ENCODE peak calls at places on chromosome 5, in seven cellular contexts. W, P, C, X, D, A and L are unnamed samples.

GRCh38 chr5:176157656-176158055 is 80.6 kb upstream of the SIMC1 start:
- DNase-seq in W (peak), P (no peak), C (peak), X (no peak), D (no peak), A (no peak), L (no peak)

GRCh38 chr5:56211298-56211865 is 21.7 kb downstream of the ANKRD55 start:
- DNase-seq in W (peak), P (no peak), C (peak), X (no peak), D (no peak), A (no peak), L (no peak)

GRCh38 chr5:43661102-43661501 is 58.1 kb downstream of the NNT start:
- DNase-seq in W (peak), P (peak), C (peak), X (peak), D (peak), A (no peak), L (no peak)

GRCh38 chr5:172837640-172838039 is 3.6 kb downstream of the ERGIC1 start:
- DNase-seq in W (peak), P (peak), C (no peak), X (peak), D (no peak), A (no peak), L (no peak)

GRCh38 chr5:168286386-168286785 is 5.1 kb upstream of the WWC1 start:
- DNase-seq in W (no peak), P (no peak), C (no peak), X (no peak), D (no peak), A (peak), L (no peak)

GRCh38 chr5:96146675-96147074 is 185.0 kb upstream of the ELL2 start:
- DNase-seq in W (peak), P (peak), C (peak), X (no peak), D (no peak), A (no peak), L (no peak)

GRCh38 chr5:89769975-89770374 is 639.6 kb downstream of the CETN3 start:
- DNase-seq in W (peak), P (no peak), C (peak), X (no peak), D (no peak), A (no peak), L (no peak)

GRCh38 chr5:73729329-73729728 is 103.3 kb downstream of the ARHGEF28 start:
- DNase-seq in W (peak), P (no peak), C (no peak), X (no peak), D (no peak), A (no peak), L (no peak)

GRCh38 chr5:94893404-94894145 is 275.1 kb downstream of the SLF1 start:
- DNase-seq in W (peak), P (no peak), C (peak), X (no peak), D (no peak), A (no peak), L (peak)

GRCh38 chr5:127410906-127411780 is 106.3 kb upstream of the PRRC1 start:
- DNase-seq in W (no peak), P (no peak), C (no peak), X (no peak), D (no peak), A (no peak), L (no peak)

GRCh38 chr5:150295172-150295611 is 5.6 kb upstream of the CAMK2A start:
- DNase-seq in W (peak), P (no peak), C (peak), X (peak), D (peak), A (peak), L (no peak)

GRCh38 chr5:115069087-115069968 is 100.4 kb downstream of the TRIM36 start:
- DNase-seq in W (peak), P (peak), C (peak), X (peak), D (peak), A (peak), L (peak)

GRCh38 chr5:150304481-150305081 is 1.9 kb upstream of the ARSI start:
- DNase-seq in W (no peak), P (no peak), C (no peak), X (no peak), D (no peak), A (no peak), L (no peak)

GRCh38 chr5:172090976-172091547 is 84.6 kb upstream of the FBXW11 start:
- DNase-seq in W (no peak), P (no peak), C (no peak), X (no peak), D (no peak), A (no peak), L (no peak)

GRCh38 chr5:116394186-116394867 is 180.3 kb downstream of the SEMA6A start:
- DNase-seq in W (no peak), P (no peak), C (peak), X (no peak), D (no peak), A (no peak), L (no peak)

GRCh38 chr5:122458278-122458872 is 146.3 kb downstream of the SNCAIP start:
- DNase-seq in W (peak), P (peak), C (peak), X (peak), D (no peak), A (no peak), L (no peak)

GRCh38 chr5:111478266-111478665 is 34.1 kb downstream of the STARD4 start:
- DNase-seq in W (no peak), P (no peak), C (no peak), X (peak), D (no peak), A (no peak), L (peak)

GRCh38 chr5:79261907-79262306 is 26.0 kb downstream of the JMY start:
- DNase-seq in W (no peak), P (no peak), C (no peak), X (no peak), D (no peak), A (no peak), L (no peak)

GRCh38 chr5:11482011-11482410 is 422.2 kb downstream of the CTNND2 start:
- DNase-seq in W (no peak), P (no peak), C (peak), X (no peak), D (no peak), A (no peak), L (no peak)

GRCh38 chr5:112554089-112554977 is 135.3 kb upstream of the EPB41L4A start:
- DNase-seq in W (no peak), P (no peak), C (peak), X (no peak), D (no peak), A (peak), L (no peak)

GRCh38 chr5:178326054-178326715 is 93.6 kb upstream of the PHYKPL start:
- DNase-seq in W (no peak), P (no peak), C (no peak), X (no peak), D (no peak), A (no peak), L (peak)

GRCh38 chr5:52469420-52469819 is 318.3 kb upstream of the ITGA1 start:
- DNase-seq in W (no peak), P (peak), C (no peak), X (no peak), D (no peak), A (no peak), L (no peak)

GRCh38 chr5:140408750-140409241 is 7.2 kb downstream of the ANKHD1 start:
- DNase-seq in W (peak), P (no peak), C (no peak), X (no peak), D (no peak), A (no peak), L (peak)

GRCh38 chr5:101915559-101915958 is 380.5 kb downstream of the SLCO4C1 start:
- DNase-seq in W (peak), P (no peak), C (no peak), X (no peak), D (no peak), A (no peak), L (no peak)

GRCh38 chr5:93279292-93279974 is 301.6 kb downstream of the NR2F1-AS1 start:
- DNase-seq in W (peak), P (no peak), C (peak), X (no peak), D (no peak), A (no peak), L (no peak)

GRCh38 chr5:150101019-150101418 is 14.7 kb upstream of the CSF1R start:
- DNase-seq in W (no peak), P (no peak), C (no peak), X (no peak), D (no peak), A (no peak), L (no peak)

GRCh38 chr5:100424017-100424416 is 111.2 kb upstream of the FAM174A start:
- DNase-seq in W (no peak), P (no peak), C (no peak), X (no peak), D (no peak), A (no peak), L (no peak)

GRCh38 chr5:35364350-35364749 is 134.1 kb upstream of the PRLR start:
- DNase-seq in W (no peak), P (no peak), C (no peak), X (no peak), D (no peak), A (no peak), L (no peak)

GRCh38 chr5:127596501-127596900 is 52.4 kb upstream of the CTXN3 start:
- DNase-seq in W (no peak), P (no peak), C (no peak), X (no peak), D (peak), A (no peak), L (no peak)

GRCh38 chr5:116494784-116495480 is 79.7 kb downstream of the SEMA6A start:
- DNase-seq in W (peak), P (no peak), C (no peak), X (no peak), D (no peak), A (no peak), L (no peak)

GRCh38 chr5:31680528-31680927 is 41.6 kb downstream of the PDZD2 start:
- DNase-seq in W (no peak), P (no peak), C (no peak), X (no peak), D (no peak), A (peak), L (peak)

GRCh38 chr5:123670981-123671557 is 159.1 kb downstream of the CSNK1G3 start:
- DNase-seq in W (peak), P (peak), C (peak), X (peak), D (peak), A (no peak), L (peak)

GRCh38 chr5:113425909-113426308 is 8.9 kb downstream of the TSSK1B start:
- DNase-seq in W (no peak), P (no peak), C (no peak), X (no peak), D (no peak), A (no peak), L (peak)

GRCh38 chr5:51495672-51496071 is 112.4 kb downstream of the ISL1 start:
- DNase-seq in W (peak), P (no peak), C (peak), X (no peak), D (no peak), A (no peak), L (no peak)

GRCh38 chr5:40551706-40552557 is 127.8 kb upstream of the PTGER4 start:
- DNase-seq in W (peak), P (no peak), C (peak), X (no peak), D (no peak), A (no peak), L (no peak)